ENCODE peak calls at places on chromosomes 13 and 19, in five cellular contexts. F, E, D, S and H are unnamed samples.

GRCh38 chr19:46678110-46678732 is 17.2 kb upstream of the DACT3 start:
- DNase-seq in S (no peak), D (no peak), F (no peak), E (no peak), H (no peak)

GRCh38 chr19:41998246-41999020 is 4.4 kb upstream of the ATP1A3 start:
- DNase-seq in F (peak; percentile 39), E (no peak), S (peak; percentile 29), D (no peak), H (peak; percentile 66)

GRCh38 chr13:74026753-74027152 is 107.5 kb downstream of the KLF12 start:
- DNase-seq in E (no peak), D (no peak), F (peak; percentile 37), S (peak; percentile 46), H (no peak)

GRCh38 chr13:104315606-104316005 is 1249.4 kb upstream of the SLC10A2 start:
- DNase-seq in F (peak; percentile 97), D (no peak), E (no peak), S (peak; percentile 81), H (no peak)

GRCh38 chr13:68987585-68987984 is 1120.0 kb upstream of the ATXN8OS start:
- DNase-seq in E (no peak), S (no peak), F (no peak), D (no peak), H (no peak)

GRCh38 chr13:110306340-110306959 is 507 bp downstream of the COL4A1 start:
- DNase-seq in S (peak; percentile 62), E (no peak), F (no peak), D (no peak), H (no peak)

GRCh38 chr19:49820125-49820524 is 2.0 kb downstream of the MED25 start:
- DNase-seq in F (no peak), E (no peak), S (peak; percentile 45), D (no peak), H (no peak)

GRCh38 chr19:13428352-13428751 is 77.9 kb downstream of the CACNA1A start:
- DNase-seq in F (peak; percentile 17), E (no peak), D (no peak), S (no peak), H (no peak)

GRCh38 chr19:19532806-19533701 is 4.3 kb downstream of the YJEFN3 start:
- DNase-seq in S (no peak), F (no peak), E (no peak), D (no peak), H (no peak)

GRCh38 chr19:55544776-55545439 is 435 bp downstream of the SBK3 start:
- DNase-seq in F (no peak), E (no peak), S (no peak), D (no peak), H (no peak)

GRCh38 chr13:36445806-36446423 is 13.6 kb downstream of the CCNA1 start:
- DNase-seq in E (no peak), F (no peak), D (no peak), S (no peak), H (no peak)

GRCh38 chr19:7734220-7735203 is 2.6 kb upstream of the CLEC4G start:
- DNase-seq in D (no peak), S (peak; percentile 27), E (no peak), F (no peak), H (no peak)

GRCh38 chr13:105389373-105389772 is 1146.1 kb downstream of the EFNB2 start:
- DNase-seq in E (no peak), S (no peak), D (no peak), F (no peak), H (no peak)

GRCh38 chr19:30001794-30002193 is 59.8 kb downstream of the URI1 start:
- DNase-seq in F (peak; percentile 19), D (no peak), E (no peak), S (peak; percentile 9), H (no peak)

GRCh38 chr13:51867062-51867461 is 5.3 kb downstream of the CCDC70 start:
- DNase-seq in D (no peak), F (no peak), S (no peak), E (no peak), H (no peak)

GRCh38 chr13:112959701-112960542 is 9.1 kb upstream of the MCF2L start:
- DNase-seq in F (no peak), S (no peak), E (no peak), D (no peak), H (no peak)

GRCh38 chr13:32384702-32385101 is 43.2 kb downstream of the N4BP2L1 start:
- DNase-seq in S (no peak), F (no peak), E (no peak), D (no peak), H (no peak)

GRCh38 chr19:36031308-36031707 is 1.4 kb downstream of the CLIP3 start:
- DNase-seq in F (no peak), D (no peak), E (no peak), S (no peak), H (no peak)

GRCh38 chr13:35927554-35927953 is 203.6 kb downstream of the DCLK1 start:
- DNase-seq in E (no peak), F (peak; percentile 97), D (peak; percentile 2), S (peak; percentile 61), H (no peak)

GRCh38 chr19:56806639-56807038 is 33.9 kb downstream of the PEG3 start:
- DNase-seq in F (no peak), D (no peak), E (no peak), S (no peak), H (no peak)

GRCh38 chr13:110528911-110529310 is 32.6 kb downstream of the RAB20 start:
- DNase-seq in F (no peak), E (no peak), D (no peak), S (no peak), H (no peak)

GRCh38 chr13:111046590-111047141 is 68.4 kb upstream of the ARHGEF7 start:
- DNase-seq in F (peak; percentile 58), E (no peak), S (peak; percentile 46), D (peak; percentile 16), H (no peak)

GRCh38 chr19:17302391-17303166 is 646 bp downstream of the ABHD8 start:
- DNase-seq in E (no peak), F (no peak), S (no peak), D (peak; percentile 65), H (no peak)

GRCh38 chr13:78610381-78610883 is 7.1 kb upstream of the POU4F1 start:
- DNase-seq in F (peak; percentile 49), S (no peak), D (no peak), E (no peak), H (no peak)

GRCh38 chr13:42266464-42266863 is 5.5 kb upstream of the AKAP11 start:
- DNase-seq in S (peak; percentile 56), F (peak; percentile 79), E (no peak), D (no peak), H (no peak)

GRCh38 chr19:35033067-35034004 is 3.1 kb downstream of the SCN1B start:
- DNase-seq in F (no peak), E (no peak), S (no peak), D (no peak), H (no peak)

GRCh38 chr19:47226426-47227346 is 4.3 kb downstream of the BBC3 start:
- DNase-seq in D (peak; percentile 49), F (peak; percentile 67), S (peak; percentile 90), E (no peak), H (no peak)

GRCh38 chr19:9945319-9945966 is 9.1 kb upstream of the OLFM2 start:
- DNase-seq in F (peak; percentile 100), D (no peak), S (peak; percentile 97), E (no peak), H (no peak)

GRCh38 chr19:16896913-16897571 is 8.2 kb downstream of the F2RL3 start:
- DNase-seq in E (peak; percentile 90), D (peak; percentile 91), S (peak; percentile 99), F (peak; percentile 91), H (peak; percentile 92)

GRCh38 chr19:14318873-14319272 is 62.4 kb upstream of the ADGRE5 start:
- DNase-seq in F (no peak), D (no peak), S (no peak), E (no peak), H (no peak)

GRCh38 chr13:112783135-112783945 is 93.5 kb downstream of the ATP11A start:
- DNase-seq in E (no peak), S (peak; percentile 40), F (peak; percentile 90), D (no peak), H (no peak)

GRCh38 chr19:52155596-52156359 is 15.6 kb downstream of the ZNF836 start:
- DNase-seq in D (no peak), E (no peak), F (no peak), S (no peak), H (no peak)
- H3K36me3 ChIP-seq in D (peaks cover 22% of the 10 kb centered on the region), E (peaks cover 56% of the 10 kb centered on the region), F (peaks cover 17% of the 10 kb centered on the region), S (peaks cover 18% of the 10 kb centered on the region), H (no peaks in the 10 kb centered on the region)

DNA sequence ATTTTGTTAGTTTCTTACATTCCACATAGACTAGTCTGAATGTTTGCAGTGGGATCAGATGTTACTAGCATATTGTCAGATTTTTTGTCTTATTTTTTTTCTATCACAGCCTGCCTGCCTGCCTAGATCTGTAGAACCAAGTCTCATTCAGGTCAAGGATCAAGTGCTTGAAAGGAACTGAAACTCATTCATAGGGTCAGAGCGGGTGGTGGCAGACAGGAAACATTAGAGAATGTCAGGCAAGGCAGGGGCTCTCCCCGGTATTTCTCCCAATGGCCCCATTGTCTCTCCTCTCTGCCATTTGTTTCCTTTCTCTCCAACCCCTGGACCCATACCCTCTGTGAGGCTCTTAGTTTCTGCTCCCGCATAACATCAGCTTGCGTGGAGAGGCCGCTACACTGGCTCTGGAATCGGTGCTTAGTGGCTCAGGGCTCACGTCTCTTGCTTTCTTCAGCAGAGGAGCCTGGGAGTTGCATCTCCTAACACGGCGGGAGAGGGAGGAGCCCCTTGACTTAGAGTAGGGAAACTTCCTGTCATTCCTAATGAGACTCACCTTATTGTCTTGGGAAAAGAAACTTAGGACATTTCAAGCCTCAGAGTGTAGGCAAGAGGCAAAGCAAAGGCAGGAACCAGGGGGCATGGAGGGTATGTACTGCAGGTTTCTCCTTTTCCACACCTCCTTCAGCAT is 35.6 kb upstream of the SPATA13 start:
- DNase-seq in S (no peak), F (peak; percentile 28), E (no peak), D (no peak), H (no peak)
- H3K14ac ChIP-seq in S (no peak overlapping the region), F (no peak overlapping the region), E (no peak overlapping the region), D (no peak overlapping the region), H (no peak overlapping the region)

DNA sequence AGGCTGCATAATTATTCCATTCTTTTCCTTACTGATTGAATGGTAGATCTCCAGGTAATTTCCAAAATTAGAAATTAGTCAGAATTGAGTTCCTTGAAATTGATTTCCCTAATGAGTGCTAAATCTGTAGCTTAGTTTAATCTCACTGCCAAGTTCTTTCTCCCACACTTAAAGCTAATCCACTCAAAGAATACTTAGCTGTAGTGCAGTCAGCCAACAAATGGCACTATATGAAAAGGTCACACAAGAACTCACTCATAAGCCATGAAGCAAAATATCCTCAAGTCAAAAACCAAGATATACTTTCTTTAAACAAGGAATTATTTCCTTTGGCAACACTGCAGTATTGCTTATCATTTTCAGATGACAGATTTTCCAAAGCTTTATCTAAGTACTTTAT is 62.0 kb downstream of the XPO4 start:
- DNase-seq in D (no peak), S (no peak), F (no peak), E (no peak), H (no peak)
- H3K36me3 ChIP-seq in D (peaks cover 9% of the 10 kb centered on the region), S (peaks cover 16% of the 10 kb centered on the region), F (peaks cover 13% of the 10 kb centered on the region), E (peaks cover 6% of the 10 kb centered on the region), H (peaks cover 4% of the 10 kb centered on the region)

GRCh38 chr13:98309569-98310335 is 132.7 kb upstream of the RNF113B start:
- DNase-seq in S (no peak), F (no peak), E (no peak), D (no peak), H (no peak)

GRCh38 chr13:98305670-98306069 is 128.6 kb upstream of the RNF113B start:
- DNase-seq in D (no peak), S (no peak), E (no peak), F (no peak), H (no peak)

GRCh38 chr13:98308525-98308911 is 131.4 kb upstream of the RNF113B start:
- DNase-seq in F (no peak), E (no peak), S (no peak), D (no peak), H (no peak)

GRCh38 chr13:98307744-98308524 is 130.9 kb upstream of the RNF113B start:
- DNase-seq in D (no peak), E (no peak), F (peak; percentile 88), S (peak; percentile 94), H (no peak)

GRCh38 chr13:98307392-98307743 is 130.3 kb upstream of the RNF113B start:
- DNase-seq in E (no peak), D (no peak), S (peak; percentile 92), F (no peak), H (no peak)
- H3K14ac ChIP-seq in E (no peak overlapping the region), D (no peak overlapping the region), S (peak overlapping the region; percentile 64), F (peak overlapping the region; percentile 97), H (no peak overlapping the region)